ENCODE peak calls at places on chromosomes 12 and 14, in seven cellular contexts. One of them, this sample, is unnamed.
A peak's percentile ranks its signal among the peaks of the same experiment; 100 is the strongest.

GRCh38 chr12:8698132-8698829 is 490 bp downstream of the RIMKLB start:
- DNase-seq in H9: peak; percentile 78
- DNase-seq in IMR-90: peak; percentile 16
- DNase-seq in trophoblast cell: peak; percentile 27
- DNase-seq in H1: no peak
- DNase-seq in neuronal stem cell: peak; percentile 71
- DNase-seq in mesendoderm: peak; percentile 81
- DNase-seq in this sample: peak; percentile 81

GRCh38 chr12:89181271-89181920 is 170.9 kb downstream of the DUSP6 start:
- DNase-seq in neuronal stem cell: no peak
- DNase-seq in H1: no peak
- DNase-seq in H9: no peak
- DNase-seq in IMR-90: peak; percentile 78
- DNase-seq in mesendoderm: no peak
- DNase-seq in trophoblast cell: no peak
- DNase-seq in this sample: peak; percentile 63

GRCh38 chr12:46916796-46917419 is 91.1 kb upstream of the SLC38A4 start:
- DNase-seq in H1: no peak
- DNase-seq in H9: no peak
- DNase-seq in IMR-90: peak; percentile 33
- DNase-seq in trophoblast cell: peak; percentile 38
- DNase-seq in mesendoderm: no peak
- DNase-seq in neuronal stem cell: no peak
- DNase-seq in this sample: no peak

GRCh38 chr14:50410016-50410530 is 13.4 kb upstream of the CDKL1 start:
- DNase-seq in mesendoderm: no peak
- DNase-seq in trophoblast cell: no peak
- DNase-seq in H9: no peak
- DNase-seq in H1: no peak
- DNase-seq in IMR-90: no peak
- DNase-seq in neuronal stem cell: no peak
- DNase-seq in this sample: no peak

GRCh38 chr14:101844219-101844618 is 82.7 kb downstream of the PPP2R5C start:
- DNase-seq in mesendoderm: no peak
- DNase-seq in H9: no peak
- DNase-seq in IMR-90: no peak
- DNase-seq in trophoblast cell: no peak
- DNase-seq in H1: no peak
- DNase-seq in neuronal stem cell: no peak
- DNase-seq in this sample: no peak

GRCh38 chr12:24795699-24796385 is 153.1 kb downstream of the BCAT1 start:
- DNase-seq in H1: no peak
- DNase-seq in mesendoderm: no peak
- DNase-seq in trophoblast cell: no peak
- DNase-seq in IMR-90: no peak
- DNase-seq in H9: no peak
- DNase-seq in neuronal stem cell: no peak
- DNase-seq in this sample: peak; percentile 17

GRCh38 chr12:116656371-116656770 is 81.5 kb downstream of the SPRING1 start:
- DNase-seq in trophoblast cell: no peak
- DNase-seq in H9: no peak
- DNase-seq in H1: no peak
- DNase-seq in neuronal stem cell: no peak
- DNase-seq in mesendoderm: no peak
- DNase-seq in IMR-90: no peak
- DNase-seq in this sample: no peak

GRCh38 chr14:98244162-98244948 is 1027.6 kb downstream of the BCL11B start:
- DNase-seq in neuronal stem cell: no peak
- DNase-seq in mesendoderm: no peak
- DNase-seq in trophoblast cell: no peak
- DNase-seq in IMR-90: no peak
- DNase-seq in H9: no peak
- DNase-seq in H1: no peak
- DNase-seq in this sample: no peak

GRCh38 chr12:40393031-40393430 is 168.2 kb downstream of the LRRK2 start:
- DNase-seq in H9: no peak
- DNase-seq in mesendoderm: no peak
- DNase-seq in neuronal stem cell: no peak
- DNase-seq in H1: no peak
- DNase-seq in IMR-90: no peak
- DNase-seq in trophoblast cell: no peak
- DNase-seq in this sample: no peak

GRCh38 chr12:132236930-132237771 is 92.2 kb downstream of the GALNT9 start:
- DNase-seq in H1: no peak
- DNase-seq in IMR-90: no peak
- DNase-seq in trophoblast cell: no peak
- DNase-seq in neuronal stem cell: no peak
- DNase-seq in mesendoderm: no peak
- DNase-seq in H9: no peak
- DNase-seq in this sample: no peak

GRCh38 chr12:10749700-10750384 is 26.7 kb upstream of the YBX3 start:
- DNase-seq in H9: peak; percentile 83
- DNase-seq in IMR-90: peak; percentile 97
- DNase-seq in trophoblast cell: peak; percentile 88
- DNase-seq in H1: peak; percentile 34
- DNase-seq in mesendoderm: peak; percentile 92
- DNase-seq in neuronal stem cell: peak; percentile 77
- DNase-seq in this sample: peak; percentile 98

GRCh38 chr14:73739899-73740685 is 25.9 kb upstream of the PNMA1 start:
- DNase-seq in trophoblast cell: no peak
- DNase-seq in IMR-90: no peak
- DNase-seq in H9: peak; percentile 16
- DNase-seq in neuronal stem cell: no peak
- DNase-seq in mesendoderm: no peak
- DNase-seq in H1: no peak
- DNase-seq in this sample: no peak

GRCh38 chr14:103418508-103418818 is 33.2 kb downstream of the MARK3 start:
- DNase-seq in trophoblast cell: peak; percentile 49
- DNase-seq in H9: no peak
- DNase-seq in IMR-90: peak; percentile 87
- DNase-seq in mesendoderm: peak; percentile 84
- DNase-seq in H1: no peak
- DNase-seq in neuronal stem cell: no peak
- DNase-seq in this sample: peak; percentile 92

GRCh38 chr14:20809917-20810316 is 7.3 kb upstream of the RNASE1 start:
- DNase-seq in neuronal stem cell: no peak
- DNase-seq in mesendoderm: no peak
- DNase-seq in H1: no peak
- DNase-seq in trophoblast cell: no peak
- DNase-seq in IMR-90: no peak
- DNase-seq in H9: no peak
- DNase-seq in this sample: no peak

GRCh38 chr12:79933580-79934264 is 1.2 kb downstream of the PPP1R12A start:
- DNase-seq in H9: no peak
- DNase-seq in trophoblast cell: no peak
- DNase-seq in IMR-90: peak; percentile 6
- DNase-seq in H1: no peak
- DNase-seq in neuronal stem cell: peak; percentile 15
- DNase-seq in mesendoderm: peak; percentile 40
- DNase-seq in this sample: peak; percentile 30

GRCh38 chr12:20181416-20181815 is 186.9 kb upstream of the PDE3A start:
- DNase-seq in mesendoderm: no peak
- DNase-seq in neuronal stem cell: no peak
- DNase-seq in IMR-90: no peak
- DNase-seq in trophoblast cell: no peak
- DNase-seq in H1: no peak
- DNase-seq in H9: no peak
- DNase-seq in this sample: no peak

GRCh38 chr12:20184514-20184913 is 183.8 kb upstream of the PDE3A start:
- DNase-seq in IMR-90: no peak
- DNase-seq in trophoblast cell: no peak
- DNase-seq in mesendoderm: no peak
- DNase-seq in H1: no peak
- DNase-seq in H9: no peak
- DNase-seq in neuronal stem cell: no peak
- DNase-seq in this sample: no peak

GRCh38 chr12:20188930-20189653 is 179.2 kb upstream of the PDE3A start:
- DNase-seq in H9: no peak
- DNase-seq in H1: no peak
- DNase-seq in neuronal stem cell: no peak
- DNase-seq in IMR-90: no peak
- DNase-seq in trophoblast cell: no peak
- DNase-seq in mesendoderm: peak; percentile 38
- DNase-seq in this sample: peak; percentile 42

DNA sequence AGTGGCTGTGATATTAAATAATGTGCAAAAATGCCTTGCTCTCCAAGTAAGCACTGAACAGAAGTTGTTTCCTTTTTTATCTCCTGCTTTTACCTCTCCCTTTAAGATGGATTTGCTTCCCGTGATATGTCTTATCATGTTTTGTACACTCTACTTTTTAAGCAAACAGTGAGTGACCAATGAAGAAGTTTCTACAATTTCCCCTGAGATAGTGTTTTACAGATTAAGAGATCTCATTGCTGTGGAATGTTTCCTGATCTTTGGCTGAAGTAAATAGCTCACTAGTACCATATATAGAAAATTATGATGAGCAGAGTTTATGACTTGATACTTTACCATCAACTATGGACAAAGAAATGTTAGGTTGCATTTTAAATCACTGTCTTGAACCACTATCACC is 184.8 kb upstream of the PDE3A start:
- DNase-seq in H1: no peak
- DNase-seq in mesendoderm: no peak
- DNase-seq in trophoblast cell: no peak
- DNase-seq in neuronal stem cell: no peak
- DNase-seq in IMR-90: peak; percentile 70
- DNase-seq in H9: no peak
- DNase-seq in this sample: peak; percentile 18
- H3K4me2 ChIP-seq in H1: no peak overlapping the region
- H3K4me2 ChIP-seq in mesendoderm: no peak overlapping the region
- H3K4me2 ChIP-seq in trophoblast cell: no peak overlapping the region
- H3K4me2 ChIP-seq in neuronal stem cell: no peak overlapping the region
- H3K4me2 ChIP-seq in IMR-90: peak overlapping the region; percentile 46
- H3K4me2 ChIP-seq in H9: no peak overlapping the region
- H3K4me2 ChIP-seq in this sample: no peak overlapping the region

GRCh38 chr14:75627406-75627805 is 33.3 kb downstream of the ERG28 start:
- DNase-seq in IMR-90: no peak
- DNase-seq in neuronal stem cell: no peak
- DNase-seq in H1: no peak
- DNase-seq in trophoblast cell: no peak
- DNase-seq in H9: no peak
- DNase-seq in mesendoderm: no peak
- DNase-seq in this sample: no peak

GRCh38 chr14:75628816-75629215 is 31.9 kb downstream of the ERG28 start:
- DNase-seq in trophoblast cell: no peak
- DNase-seq in H9: no peak
- DNase-seq in neuronal stem cell: no peak
- DNase-seq in IMR-90: no peak
- DNase-seq in mesendoderm: no peak
- DNase-seq in H1: no peak
- DNase-seq in this sample: no peak

GRCh38 chr14:75631453-75631831 is 29.2 kb downstream of the ERG28 start:
- DNase-seq in H9: peak; percentile 70
- DNase-seq in mesendoderm: peak; percentile 77
- DNase-seq in H1: no peak
- DNase-seq in trophoblast cell: peak; percentile 82
- DNase-seq in neuronal stem cell: peak; percentile 26
- DNase-seq in IMR-90: no peak
- DNase-seq in this sample: no peak

GRCh38 chr14:75634848-75635247 is 25.8 kb downstream of the ERG28 start:
- DNase-seq in IMR-90: no peak
- DNase-seq in H9: no peak
- DNase-seq in mesendoderm: peak; percentile 39
- DNase-seq in trophoblast cell: peak; percentile 89
- DNase-seq in H1: no peak
- DNase-seq in neuronal stem cell: no peak
- DNase-seq in this sample: no peak

DNA sequence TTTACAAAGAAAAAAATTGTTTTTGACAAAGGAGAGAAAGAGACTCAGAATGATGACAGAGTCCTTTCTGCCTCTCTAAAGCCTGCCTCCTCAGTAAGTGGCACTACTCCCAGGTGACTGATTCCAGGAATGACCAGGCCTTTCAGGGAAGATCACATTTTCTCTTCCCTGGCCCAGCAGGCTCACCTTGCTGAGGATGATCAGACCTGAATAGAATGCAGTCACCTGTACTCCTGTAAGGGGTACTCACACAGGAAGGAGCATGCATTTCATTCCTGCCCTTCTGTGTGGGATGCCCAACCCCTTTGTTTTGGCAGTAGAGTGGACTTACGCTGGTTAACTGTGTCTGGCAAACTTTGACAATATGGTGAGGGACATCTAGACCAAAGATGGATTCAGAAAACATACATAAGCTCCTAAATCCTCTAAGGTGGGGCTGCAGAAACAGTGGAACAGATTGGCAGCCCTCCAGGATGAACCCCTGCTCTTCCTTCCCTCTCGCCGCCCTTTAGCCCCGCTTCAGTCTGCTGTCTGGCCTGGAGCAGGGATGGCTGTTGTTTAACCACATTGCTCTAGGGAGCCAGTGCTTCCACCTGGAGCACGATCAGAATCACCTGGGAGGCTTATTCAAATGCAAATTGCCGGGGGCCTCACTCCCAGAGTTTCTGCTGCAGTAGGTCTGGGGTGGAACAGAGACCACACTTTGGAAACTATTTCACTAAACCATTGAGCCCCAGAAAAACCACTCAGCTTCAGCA is 29.8 kb downstream of the ERG28 start:
- DNase-seq in H9: peak; percentile 89
- DNase-seq in neuronal stem cell: no peak
- DNase-seq in trophoblast cell: peak; percentile 76
- DNase-seq in H1: peak; percentile 31
- DNase-seq in IMR-90: no peak
- DNase-seq in mesendoderm: peak; percentile 85
- DNase-seq in this sample: no peak
- H2BK5ac ChIP-seq in H9: no peak overlapping the region
- H2BK5ac ChIP-seq in neuronal stem cell: no peak overlapping the region
- H2BK5ac ChIP-seq in trophoblast cell: no peak overlapping the region
- H2BK5ac ChIP-seq in H1: peak overlapping the region; percentile 98
- H2BK5ac ChIP-seq in IMR-90: no peak overlapping the region
- H2BK5ac ChIP-seq in mesendoderm: no peak overlapping the region
- H2BK5ac ChIP-seq in this sample: no peak overlapping the region

GRCh38 chr14:40447032-40447431 is 1014.8 kb upstream of the FBXO33 start:
- DNase-seq in IMR-90: no peak
- DNase-seq in H9: no peak
- DNase-seq in H1: no peak
- DNase-seq in mesendoderm: no peak
- DNase-seq in neuronal stem cell: no peak
- DNase-seq in trophoblast cell: no peak
- DNase-seq in this sample: no peak

DNA sequence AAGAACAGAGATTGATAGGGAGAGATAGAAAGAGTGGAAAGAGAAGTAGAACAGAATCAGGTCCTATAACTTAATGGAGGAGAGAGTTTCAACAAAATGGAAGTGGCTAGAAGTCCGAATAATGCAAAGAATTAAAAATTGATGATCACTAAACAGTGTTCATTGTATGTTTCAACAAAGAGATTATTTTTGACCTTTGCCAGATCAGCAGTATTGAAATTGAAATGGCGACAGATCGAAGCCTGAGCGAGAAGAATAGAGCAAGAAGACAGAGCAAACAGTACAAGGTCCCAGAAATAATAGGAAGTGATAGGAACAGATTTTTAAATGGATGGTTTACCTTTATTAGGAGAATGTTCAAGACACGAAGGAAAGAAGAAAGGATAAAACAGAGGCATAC is 1012.8 kb upstream of the FBXO33 start:
- DNase-seq in mesendoderm: no peak
- DNase-seq in H9: no peak
- DNase-seq in neuronal stem cell: no peak
- DNase-seq in H1: no peak
- DNase-seq in trophoblast cell: no peak
- DNase-seq in IMR-90: no peak
- DNase-seq in this sample: no peak
- H2AK5ac ChIP-seq in mesendoderm: no peak overlapping the region
- H2AK5ac ChIP-seq in H9: no peak overlapping the region
- H2AK5ac ChIP-seq in neuronal stem cell: no peak overlapping the region
- H2AK5ac ChIP-seq in H1: no peak overlapping the region
- H2AK5ac ChIP-seq in trophoblast cell: no peak overlapping the region
- H2AK5ac ChIP-seq in IMR-90: no peak overlapping the region
- H2AK5ac ChIP-seq in this sample: no peak overlapping the region

GRCh38 chr12:1825382-1826102 is 5.2 kb downstream of the LRTM2 start:
- DNase-seq in H1: no peak
- DNase-seq in mesendoderm: no peak
- DNase-seq in neuronal stem cell: no peak
- DNase-seq in H9: no peak
- DNase-seq in trophoblast cell: no peak
- DNase-seq in IMR-90: no peak
- DNase-seq in this sample: no peak
- H3K4me2 ChIP-seq in H1: no peak overlapping the region
- H3K4me2 ChIP-seq in mesendoderm: no peak overlapping the region
- H3K4me2 ChIP-seq in neuronal stem cell: no peak overlapping the region
- H3K4me2 ChIP-seq in H9: no peak overlapping the region
- H3K4me2 ChIP-seq in trophoblast cell: no peak overlapping the region
- H3K4me2 ChIP-seq in IMR-90: no peak overlapping the region
- H3K4me2 ChIP-seq in this sample: no peak overlapping the region